ENCODE peak calls at places on chromosome 21, in eight cellular contexts. Y is T-helper 9 cell; H is astrocyte of the cerebellum; Q is stimulated activated CD8-positive, alpha-beta memory T cell treated with anti-CD3 and anti-CD28 coated beads, Interleukin-4, amount 100 ng/mL, for 48 hours; U is stimulated activated CD4-positive, alpha-beta T cell treated with anti-CD3 and anti-CD28 coated beads, Interleukin-4, amount 100 ng/mL, for 1 hour; W is activated T-helper 1 cell treated with anti-CD3 and anti-CD28 coated beads, Interleukin-12 subunit alpha, Interleukin-12 subunit beta, Interleukin-2, Interleukin-4 antibody, amounts not matched to agents 30 ng/mL and 10 ng/mL and 1 ng/mL, durations not matched to agents 14 hours and 24 hours and 36 hours; O is iPS-NIHi11; F is NCI-H2029 treated with DMSO at 0.1 percent for 48 hours. Z is an unnamed sample.

GRCh38 chr21:45403133-45403824 is 1.7 kb upstream of the COL18A1 start:
- DNase-seq in W (no peak), F (no peak), O (no peak), Y (no peak), U (no peak), Q (no peak), H (no peak), Z (no peak)

GRCh38 chr21:42391297-42391696 is 4.6 kb downstream of the TMPRSS3 start:
- DNase-seq in W (no peak), U (no peak), Y (no peak), O (no peak), F (no peak), H (no peak), Q (no peak), Z (no peak)

GRCh38 chr21:14541840-14542495 is 4.1 kb downstream of the SAMSN1 start:
- DNase-seq in F (no peak), W (no peak), Y (no peak), H (no peak), U (no peak), O (no peak), Q (peak; percentile 36), Z (no peak)

GRCh38 chr21:36551731-36552457 is 72.0 kb upstream of the CLDN14 start:
- DNase-seq in Q (no peak), H (peak; percentile 6), F (no peak), Y (no peak), O (no peak), U (no peak), W (no peak), Z (no peak)

GRCh38 chr21:37219766-37220432 is 47.2 kb downstream of the VPS26C start:
- DNase-seq in H (no peak), O (no peak), Q (peak; percentile 36), Y (no peak), U (peak; percentile 22), F (no peak), W (no peak), Z (no peak)

GRCh38 chr21:33377221-33377620 is 26.0 kb upstream of the IFNGR2 start:
- DNase-seq in Y (no peak), H (no peak), Q (no peak), O (no peak), W (no peak), F (no peak), U (no peak), Z (no peak)

GRCh38 chr21:42942244-42942643 is 16.8 kb upstream of the ERVH48-1 start:
- DNase-seq in Q (no peak), O (no peak), H (no peak), F (no peak), Y (no peak), W (no peak), U (no peak), Z (no peak)

GRCh38 chr21:45747802-45748445 is 104.4 kb downstream of the PCBP3 start:
- DNase-seq in U (no peak), H (no peak), Q (no peak), Y (no peak), O (peak; percentile 60), W (no peak), F (no peak), Z (no peak)

GRCh38 chr21:36260030-36260787 is 59.8 kb upstream of the MORC3 start:
- DNase-seq in F (peak; percentile 84), Y (peak; percentile 22), O (peak; percentile 56), Q (peak; percentile 40), U (no peak), H (peak; percentile 72), W (peak; percentile 31), Z (no peak)